ENCODE peak calls at places on chromosomes 12 and 14, in eight cellular contexts. F, P, U, Q, E, W, R and I are unnamed samples.

GRCh38 chr14:74846968-74847549 is 28.9 kb downstream of the PROX2 start:
- DNase-seq in F (no peak), P (no peak), U (no peak), Q (no peak), E (no peak), W (no peak), R (no peak), I (no peak)

GRCh38 chr14:22070119-22070982 is 396.7 kb upstream of the OR4E1 start:
- DNase-seq in F (peak; percentile 50), P (peak; percentile 24), U (no peak), Q (no peak), E (no peak), W (peak; percentile 75), R (no peak), I (no peak)

GRCh38 chr14:52299692-52300278 is 14.3 kb upstream of the PTGER2 start:
- DNase-seq in F (no peak), P (no peak), U (no peak), Q (no peak), E (peak; percentile 47), W (no peak), R (peak; percentile 59), I (no peak)

GRCh38 chr12:87120440-87120839 is 864.2 kb upstream of the MGAT4C start:
- DNase-seq in F (no peak), P (no peak), U (no peak), Q (no peak), E (peak; percentile 31), W (no peak), R (peak; percentile 0), I (no peak)

GRCh38 chr14:96316087-96316486 is 47.1 kb downstream of the ATG2B start:
- DNase-seq in F (no peak), P (no peak), U (no peak), Q (no peak), E (no peak), W (no peak), R (no peak), I (no peak)

GRCh38 chr12:120500577-120500976 is 4.7 kb downstream of the DYNLL1 start:
- DNase-seq in F (no peak), P (no peak), U (no peak), Q (no peak), E (no peak), W (no peak), R (no peak), I (no peak)

GRCh38 chr14:50897658-50898175 is 25.9 kb downstream of the ABHD12B start:
- DNase-seq in F (no peak), P (no peak), U (no peak), Q (peak; percentile 32), E (no peak), W (no peak), R (no peak), I (no peak)

GRCh38 chr14:24139272-24139934 is 2.0 kb downstream of the EMC9 start:
- DNase-seq in F (no peak), P (no peak), U (no peak), Q (no peak), E (peak; percentile 38), W (no peak), R (peak; percentile 72), I (peak; percentile 73)

GRCh38 chr12:57237653-57237951 is 8.1 kb downstream of the SHMT2 start:
- DNase-seq in F (peak; percentile 27), P (no peak), U (no peak), Q (no peak), E (no peak), W (no peak), R (no peak), I (no peak)

GRCh38 chr12:495466-495865 is 35.7 kb downstream of the B4GALNT3 start:
- DNase-seq in F (no peak), P (no peak), U (no peak), Q (no peak), E (no peak), W (peak; percentile 17), R (no peak), I (no peak)

GRCh38 chr12:49763006-49763591 is 21.7 kb downstream of the TMBIM6 start:
- DNase-seq in F (peak; percentile 71), P (peak; percentile 79), U (peak; percentile 47), Q (peak; percentile 49), E (peak; percentile 67), W (peak; percentile 84), R (peak; percentile 40), I (peak; percentile 88)

GRCh38 chr12:132881853-132882252 is 5.6 kb downstream of the CHFR start:
- DNase-seq in F (no peak), P (no peak), U (no peak), Q (no peak), E (no peak), W (no peak), R (no peak), I (no peak)

GRCh38 chr14:99902925-99903324 is 109.7 kb downstream of the EML1 start:
- DNase-seq in F (no peak), P (no peak), U (no peak), Q (no peak), E (no peak), W (no peak), R (no peak), I (no peak)

GRCh38 chr12:12172106-12172511 is 94.7 kb downstream of the LRP6 start:
- DNase-seq in F (no peak), P (no peak), U (no peak), Q (no peak), E (no peak), W (no peak), R (no peak), I (no peak)

GRCh38 chr12:128250091-128250490 is 16.9 kb upstream of the TMEM132C start:
- DNase-seq in F (no peak), P (no peak), U (no peak), Q (no peak), E (no peak), W (no peak), R (no peak), I (no peak)

GRCh38 chr12:6230321-6231110 is 30.3 kb downstream of the CD9 start:
- DNase-seq in F (peak; percentile 82), P (peak; percentile 61), U (peak; percentile 50), Q (no peak), E (no peak), W (no peak), R (peak; percentile 92), I (peak; percentile 85)

GRCh38 chr12:2801044-2801783 is 6.4 kb downstream of the FKBP4 start:
- DNase-seq in F (no peak), P (no peak), U (no peak), Q (no peak), E (no peak), W (no peak), R (no peak), I (no peak)

GRCh38 chr12:116707751-116708150 is 30.1 kb downstream of the SPRING1 start:
- DNase-seq in F (no peak), P (no peak), U (no peak), Q (no peak), E (no peak), W (no peak), R (no peak), I (no peak)

GRCh38 chr12:92277795-92278194 is 132.1 kb upstream of the BTG1 start:
- DNase-seq in F (no peak), P (no peak), U (no peak), Q (no peak), E (no peak), W (no peak), R (no peak), I (no peak)

GRCh38 chr12:6935551-6936377 is 7.9 kb upstream of the RNU7-1 start:
- DNase-seq in F (peak; percentile 58), P (no peak), U (no peak), Q (no peak), E (no peak), W (no peak), R (no peak), I (no peak)

GRCh38 chr12:11433664-11434063 is 38.3 kb upstream of the PRB2 start:
- DNase-seq in F (no peak), P (no peak), U (no peak), Q (no peak), E (no peak), W (no peak), R (no peak), I (no peak)

GRCh38 chr14:104169765-104170113 is 31.4 kb downstream of the KIF26A start:
- DNase-seq in F (no peak), P (peak; percentile 51), U (no peak), Q (no peak), E (no peak), W (no peak), R (no peak), I (no peak)
- H3K4me1 ChIP-seq in F (no peaks in the 10 kb centered on the region), P (peaks cover 47% of the 10 kb centered on the region), U (no peaks in the 10 kb centered on the region), Q (peaks cover 27% of the 10 kb centered on the region), E (no peaks in the 10 kb centered on the region), W (peaks cover 4% of the 10 kb centered on the region), R (no peaks in the 10 kb centered on the region), I (no peaks in the 10 kb centered on the region)

DNA sequence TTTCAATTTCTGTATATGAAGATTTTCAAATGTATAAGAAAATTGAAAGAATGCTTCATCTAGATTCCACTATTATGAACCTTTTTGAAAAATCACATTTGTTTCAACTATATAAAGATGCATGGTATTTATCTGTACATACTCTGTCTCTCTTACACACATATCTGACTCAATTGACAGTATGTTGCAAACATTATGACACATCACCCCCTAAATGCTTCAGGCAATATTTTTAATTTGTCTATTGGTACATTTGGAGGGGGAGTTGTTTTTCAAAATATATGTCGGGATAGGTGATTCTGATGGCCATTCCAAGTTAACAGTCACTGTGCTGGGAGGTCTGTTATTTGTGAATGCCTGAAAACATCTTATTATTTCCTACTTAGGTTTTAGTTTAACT is 14.4 kb downstream of the PCNX1 start:
- DNase-seq in F (no peak), P (no peak), U (no peak), Q (no peak), E (no peak), W (no peak), R (no peak), I (no peak)
- H3K4me1 ChIP-seq in F (no peaks in the 10 kb centered on the region), P (peaks cover 60% of the 10 kb centered on the region), U (peaks cover 12% of the 10 kb centered on the region), Q (no peaks in the 10 kb centered on the region), E (peaks cover 29% of the 10 kb centered on the region), W (no peaks in the 10 kb centered on the region), R (no peaks in the 10 kb centered on the region), I (no peaks in the 10 kb centered on the region)

DNA sequence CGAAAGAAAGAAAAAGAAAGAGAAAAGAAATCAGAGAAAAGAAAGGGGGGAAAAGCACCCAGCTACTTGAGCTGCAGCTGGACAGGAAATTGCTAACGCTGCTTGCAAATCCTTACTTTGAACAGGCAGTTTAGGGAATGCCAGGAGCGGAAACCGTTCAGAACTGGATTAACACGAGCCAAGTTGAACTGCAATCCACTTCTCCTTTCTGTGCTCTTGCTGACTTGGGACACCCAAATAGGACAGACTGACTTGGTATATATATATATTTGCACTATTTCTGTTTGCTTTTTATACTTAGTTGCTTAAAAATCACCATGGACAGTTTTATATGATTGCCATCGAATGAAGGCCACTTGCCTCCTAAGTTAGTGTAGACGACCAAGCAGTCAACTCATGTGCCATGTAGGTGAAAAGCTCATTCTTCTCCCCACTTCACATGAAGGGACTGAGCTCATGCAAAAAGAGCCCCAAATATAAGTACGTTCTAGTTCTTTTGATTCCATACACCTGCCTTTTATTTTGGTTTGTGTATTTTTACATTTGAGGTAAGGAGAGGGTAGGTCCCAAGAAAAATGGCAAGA is 5.5 kb downstream of the DUSP6 start:
- DNase-seq in F (no peak), P (peak; percentile 71), U (peak; percentile 23), Q (no peak), E (no peak), W (no peak), R (peak; percentile 42), I (no peak)
- H3K4me1 ChIP-seq in F (peaks cover 17% of the 10 kb centered on the region), P (peaks cover 53% of the 10 kb centered on the region), U (no peaks in the 10 kb centered on the region), Q (peaks cover 10% of the 10 kb centered on the region), E (peaks cover 9% of the 10 kb centered on the region), W (peaks cover 14% of the 10 kb centered on the region), R (peaks cover 66% of the 10 kb centered on the region), I (peaks cover 14% of the 10 kb centered on the region)

DNA sequence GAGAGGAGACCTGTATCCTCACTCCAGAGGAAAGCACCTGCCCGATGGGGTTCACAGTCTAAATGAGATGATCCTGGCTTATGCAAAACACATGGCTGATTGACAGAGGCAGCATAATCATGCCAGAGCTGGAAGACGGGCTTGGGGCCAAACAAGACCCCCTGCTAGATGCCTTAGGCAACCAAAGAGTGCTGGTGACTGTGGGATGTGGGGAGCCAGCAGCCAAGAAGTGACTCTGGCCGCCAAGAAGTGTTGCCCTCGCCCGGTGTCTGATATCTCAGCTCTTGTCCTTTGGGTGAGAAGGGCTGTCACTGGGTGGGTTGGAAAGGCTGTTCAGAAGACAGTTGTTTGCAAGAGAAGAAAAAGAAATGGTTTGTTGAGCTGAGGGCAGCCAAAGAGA is 56.7 kb downstream of the PLEKHG3 start:
- DNase-seq in F (peak; percentile 7), P (no peak), U (no peak), Q (no peak), E (no peak), W (no peak), R (no peak), I (no peak)
- H3K4me1 ChIP-seq in F (peaks cover 38% of the 10 kb centered on the region), P (peaks cover 91% of the 10 kb centered on the region), U (peaks cover 13% of the 10 kb centered on the region), Q (peaks cover 30% of the 10 kb centered on the region), E (peaks cover 94% of the 10 kb centered on the region), W (peaks cover 5% of the 10 kb centered on the region), R (peaks cover 30% of the 10 kb centered on the region), I (no peaks in the 10 kb centered on the region)